ENCODE peak calls at places on chromosomes 11 and 22, in four cellular contexts. U, W, Y and C are unnamed samples.

GRCh38 chr11:116457336-116458007 is 315.3 kb downstream of the BUD13 start:
- DNase-seq in U (no peak), W (no peak), Y (no peak), C (peak; percentile 88)

GRCh38 chr11:66050581-66051231 is 1.5 kb upstream of the SF3B2 start:
- DNase-seq in U (no peak), W (no peak), Y (peak; percentile 47), C (peak; percentile 63)

GRCh38 chr11:2685051-2685450 is 14.7 kb downstream of the KCNQ1OT1 start:
- DNase-seq in U (no peak), W (no peak), Y (no peak), C (no peak)

GRCh38 chr11:4049006-4049405 is 45.6 kb upstream of the RRM1 start:
- DNase-seq in U (no peak), W (no peak), Y (no peak), C (no peak)

GRCh38 chr22:49483946-49484345 is 343.7 kb downstream of the BRD1 start:
- DNase-seq in U (no peak), W (no peak), Y (no peak), C (peak; percentile 89)

GRCh38 chr11:76330651-76331050 is 50.3 kb downstream of the THAP12 start:
- DNase-seq in U (no peak), W (no peak), Y (no peak), C (no peak)

GRCh38 chr11:127564803-127565202 is 564.2 kb upstream of the KIRREL3 start:
- DNase-seq in U (no peak), W (no peak), Y (no peak), C (peak; percentile 45)

GRCh38 chr11:2779981-2780849 is 80.4 kb upstream of the KCNQ1OT1 start:
- DNase-seq in U (no peak), W (peak; percentile 59), Y (peak; percentile 6), C (peak; percentile 39)

GRCh38 chr22:29975494-29975893 is 92.5 kb downstream of the MTMR3 start:
- DNase-seq in U (no peak), W (no peak), Y (no peak), C (no peak)

GRCh38 chr22:38104084-38104483 is 6.4 kb downstream of the BAIAP2L2 start:
- DNase-seq in U (no peak), W (no peak), Y (peak; percentile 40), C (peak; percentile 86)

GRCh38 chr11:77209663-77210062 is 81.6 kb downstream of the MYO7A start:
- DNase-seq in U (no peak), W (no peak), Y (no peak), C (no peak)

GRCh38 chr11:117828641-117829368 is 4.3 kb upstream of the FXYD2 start:
- DNase-seq in U (peak; percentile 19), W (peak; percentile 20), Y (no peak), C (peak; percentile 65)

GRCh38 chr22:44033287-44033686 is 9.2 kb downstream of the PARVB start:
- DNase-seq in U (no peak), W (no peak), Y (no peak), C (no peak)

GRCh38 chr11:133833899-133834296 is 11.4 kb downstream of the SPATA19 start:
- DNase-seq in U (no peak), W (no peak), Y (no peak), C (no peak)

GRCh38 chr11:65574963-65575567 is 788 bp upstream of the EHBP1L1 start:
- DNase-seq in U (peak; percentile 27), W (no peak), Y (peak; percentile 52), C (peak; percentile 70)

GRCh38 chr22:24153353-24153752 is 27.9 kb upstream of the SUSD2 start:
- DNase-seq in U (no peak), W (no peak), Y (no peak), C (no peak)

GRCh38 chr11:76419896-76420295 is 24.9 kb upstream of the EMSY start:
- DNase-seq in U (no peak), W (no peak), Y (no peak), C (peak; percentile 74)

GRCh38 chr11:128610765-128611617 is 23.6 kb upstream of the ETS1 start:
- DNase-seq in U (no peak), W (no peak), Y (no peak), C (peak; percentile 54)

GRCh38 chr22:50209893-50210292 is 9.1 kb downstream of the SELENOO start:
- DNase-seq in U (peak; percentile 82), W (peak; percentile 78), Y (peak; percentile 79), C (peak; percentile 79)

GRCh38 chr11:126702987-126703386 is 297.6 kb downstream of the KIRREL3 start:
- DNase-seq in U (no peak), W (peak; percentile 30), Y (no peak), C (no peak)

GRCh38 chr11:63536669-63537292 is at the start of gene PLAAT4:
- DNase-seq in U (peak; percentile 78), W (peak; percentile 61), Y (no peak), C (no peak)

GRCh38 chr11:46916669-46917108 is 1.7 kb downstream of the LRP4 start:
- DNase-seq in U (peak; percentile 86), W (peak; percentile 65), Y (peak; percentile 77), C (peak; percentile 88)

GRCh38 chr11:122293298-122294023 is 177.4 kb upstream of the BLID start:
- DNase-seq in U (peak; percentile 24), W (peak; percentile 60), Y (no peak), C (no peak)

GRCh38 chr11:94740083-94740974 is 27.8 kb upstream of the AMOTL1 start:
- DNase-seq in U (peak; percentile 68), W (peak; percentile 80), Y (peak; percentile 71), C (peak; percentile 79)

GRCh38 chr11:102144357-102145342 is 34.4 kb downstream of the YAP1 start:
- DNase-seq in U (peak; percentile 73), W (peak; percentile 43), Y (peak; percentile 55), C (no peak)

GRCh38 chr22:43442386-43443060 is 30.7 kb downstream of the MPPED1 start:
- DNase-seq in U (no peak), W (no peak), Y (no peak), C (peak; percentile 33)

GRCh38 chr11:45535033-45535432 is 130.4 kb downstream of the CHST1 start:
- DNase-seq in U (no peak), W (no peak), Y (no peak), C (no peak)

GRCh38 chr11:119307219-119307618 is 9.7 kb downstream of the MCAM start:
- DNase-seq in U (no peak), W (no peak), Y (no peak), C (peak; percentile 71)

GRCh38 chr11:63911440-63911839 is 5.5 kb downstream of the RCOR2 start:
- DNase-seq in U (no peak), W (no peak), Y (no peak), C (peak; percentile 58)

GRCh38 chr11:88170680-88171079 is 4.6 kb downstream of the RAB38 start:
- DNase-seq in U (no peak), W (no peak), Y (no peak), C (no peak)

GRCh38 chr11:14309425-14310192 is 49.4 kb downstream of the RRAS2 start:
- DNase-seq in U (no peak), W (no peak), Y (no peak), C (no peak)

GRCh38 chr11:88246680-88247079 is 71.4 kb upstream of the RAB38 start:
- DNase-seq in U (peak; percentile 40), W (peak; percentile 44), Y (no peak), C (no peak)

GRCh38 chr11:122902951-122903350 is 20.4 kb downstream of the JHY start:
- DNase-seq in U (no peak), W (no peak), Y (no peak), C (no peak)

GRCh38 chr22:41638124-41638523 is 17.0 kb downstream of the XRCC6 start:
- DNase-seq in U (no peak), W (no peak), Y (no peak), C (no peak)

GRCh38 chr11:78218707-78219492 is 30.2 kb downstream of the USP35 start:
- DNase-seq in U (no peak), W (no peak), Y (no peak), C (no peak)

GRCh38 chr22:30863161-30863833 is 105.3 kb downstream of the MORC2 start:
- DNase-seq in U (no peak), W (peak; percentile 7), Y (peak; percentile 6), C (peak; percentile 66)

GRCh38 chr22:46726066-46726985 is 11.7 kb downstream of the CERK start:
- DNase-seq in U (peak; percentile 50), W (no peak), Y (no peak), C (peak; percentile 31)

GRCh38 chr11:34926101-34926830 is 9.8 kb downstream of the PDHX start:
- DNase-seq in U (peak; percentile 83), W (no peak), Y (no peak), C (no peak)

GRCh38 chr22:48868554-48868953 is 959.1 kb downstream of the BRD1 start:
- DNase-seq in U (no peak), W (no peak), Y (no peak), C (no peak)

GRCh38 chr11:11521306-11522002 is 100.4 kb downstream of the GALNT18 start:
- DNase-seq in U (no peak), W (no peak), Y (no peak), C (no peak)
- H3K4me1 ChIP-seq in U (no peaks in the 10 kb centered on the region), W (peaks cover 12% of the 10 kb centered on the region), Y (no peaks in the 10 kb centered on the region), C (no peaks in the 10 kb centered on the region)

GRCh38 chr11:12216542-12217422 is 106.4 kb downstream of the MICAL2 start:
- DNase-seq in U (no peak), W (peak; percentile 91), Y (no peak), C (no peak)
- H3K4me1 ChIP-seq in U (peaks cover 41% of the 10 kb centered on the region), W (peaks cover 57% of the 10 kb centered on the region), Y (no peaks in the 10 kb centered on the region), C (peaks cover 6% of the 10 kb centered on the region)

GRCh38 chr11:103946793-103947565 is 89.5 kb upstream of the DDI1 start:
- DNase-seq in U (peak; percentile 65), W (no peak), Y (no peak), C (no peak)
- H3K4me1 ChIP-seq in U (peaks cover 29% of the 10 kb centered on the region), W (no peaks in the 10 kb centered on the region), Y (no peaks in the 10 kb centered on the region), C (peaks cover 7% of the 10 kb centered on the region)

DNA sequence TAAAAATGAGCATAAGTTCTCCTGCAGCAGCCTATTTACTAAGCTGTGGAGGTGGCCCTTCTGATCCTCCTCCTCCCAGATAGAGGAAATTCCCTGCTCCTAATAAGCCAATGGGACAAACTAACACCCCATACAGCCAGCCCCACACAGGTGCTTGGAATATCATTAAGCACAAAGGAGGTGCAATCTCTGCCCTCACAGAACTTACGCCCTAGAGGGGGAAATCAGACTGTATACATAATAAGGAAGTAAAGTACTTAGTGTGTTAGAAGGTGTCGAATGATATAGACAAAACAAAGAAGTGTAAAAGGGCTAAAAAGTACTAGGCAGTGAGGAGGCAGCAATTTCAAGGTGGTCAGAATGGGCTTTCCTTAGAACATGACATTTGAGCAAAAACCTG is 5.8 kb downstream of the MS4A12 start:
- DNase-seq in U (no peak), W (no peak), Y (no peak), C (peak; percentile 55)
- H3K4me1 ChIP-seq in U (no peaks in the 10 kb centered on the region), W (no peaks in the 10 kb centered on the region), Y (peaks cover 21% of the 10 kb centered on the region), C (no peaks in the 10 kb centered on the region)

DNA sequence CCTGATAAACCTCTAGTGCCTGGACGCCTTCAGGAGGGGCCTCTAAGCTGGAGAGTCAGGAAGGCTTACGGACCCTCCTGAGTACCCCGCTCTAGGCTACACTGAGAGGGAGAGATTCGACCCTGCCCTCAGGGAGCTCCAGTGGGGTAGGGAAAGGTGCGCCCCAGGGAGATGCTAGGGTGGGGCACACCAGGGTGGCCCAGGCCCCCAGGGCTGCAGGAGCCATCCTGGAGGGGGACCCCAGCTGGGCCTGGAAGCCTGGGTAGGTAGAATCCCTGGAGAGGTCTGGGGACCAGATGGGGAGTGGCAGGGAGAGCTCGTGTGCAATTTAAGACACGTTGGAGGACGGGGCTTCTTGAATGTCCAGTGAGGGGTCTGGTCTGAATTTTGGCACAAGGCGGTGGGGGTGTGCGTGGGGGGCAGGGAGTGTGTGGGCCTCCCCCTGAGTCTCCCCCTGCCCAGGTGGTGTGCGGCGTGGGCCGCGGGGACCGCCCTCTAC is 4.7 kb downstream of the CARNS1 start:
- DNase-seq in U (no peak), W (no peak), Y (no peak), C (no peak)
- H3K4me1 ChIP-seq in U (peaks cover 4% of the 10 kb centered on the region), W (peaks cover 9% of the 10 kb centered on the region), Y (peaks cover 7% of the 10 kb centered on the region), C (no peaks in the 10 kb centered on the region)